ENCODE peak calls at places on chromosome 14, in eight cellular contexts. M is bronchial epithelial cell, T is fibroblast of lung, W is heart left ventricle, I is fibroblast of pulmonary artery, R is psoas muscle, V is tibial artery, L is WERI-Rb-1. C is an unnamed sample.

GRCh38 chr14:99012703-99013102 is 259.3 kb downstream of the BCL11B start:
- DNase-seq in M (no peak), T (no peak), W (no peak), I (no peak), R (no peak), V (no peak), L (no peak), C (no peak)

GRCh38 chr14:104788533-104788818 is 7.1 kb downstream of the AKT1 start:
- DNase-seq in M (no peak), T (no peak), W (no peak), I (no peak), R (no peak), V (no peak), L (no peak), C (no peak)

GRCh38 chr14:91369628-91370445 is 47.8 kb downstream of the CCDC88C start:
- DNase-seq in M (peak; percentile 55), T (peak; percentile 67), W (no peak), I (no peak), R (no peak), V (no peak), L (peak; percentile 86), C (no peak)

GRCh38 chr14:104683653-104684448 is 5.6 kb upstream of the INF2 start:
- DNase-seq in M (no peak), T (no peak), W (peak; percentile 15), I (no peak), R (peak; percentile 48), V (no peak), L (no peak), C (no peak)

GRCh38 chr14:58297762-58298476 is 436 bp upstream of the ARID4A start:
- DNase-seq in M (peak; percentile 100), T (peak; percentile 100), W (peak; percentile 99), I (peak; percentile 100), R (peak; percentile 99), V (peak; percentile 97), L (peak; percentile 99), C (peak; percentile 100)

GRCh38 chr14:78175412-78175811 is 5.2 kb downstream of the NRXN3 start:
- DNase-seq in M (no peak), T (no peak), W (no peak), I (no peak), R (no peak), V (no peak), L (no peak), C (no peak)

GRCh38 chr14:38065101-38065762 is 142.5 kb upstream of the SSTR1 start:
- DNase-seq in M (no peak), T (no peak), W (no peak), I (no peak), R (no peak), V (no peak), L (no peak), C (no peak)

GRCh38 chr14:24064856-24065255 is 6.5 kb upstream of the CPNE6 start:
- DNase-seq in M (no peak), T (no peak), W (no peak), I (no peak), R (no peak), V (no peak), L (no peak), C (no peak)

GRCh38 chr14:60094306-60094897 is 2.7 kb downstream of the PCNX4 start:
- DNase-seq in M (peak; percentile 29), T (peak; percentile 44), W (no peak), I (peak; percentile 75), R (no peak), V (no peak), L (no peak), C (no peak)

GRCh38 chr14:69059658-69060648 is 80.9 kb upstream of the ACTN1 start:
- DNase-seq in M (peak; percentile 71), T (peak; percentile 93), W (peak; percentile 56), I (peak; percentile 96), R (no peak), V (peak; percentile 67), L (no peak), C (peak; percentile 74)
- TF ChIP-seq CTCF in M (no peak), T (no peak), W (no peak), I (peak; percentile 21), R (no peak), V (no peak), L (no peak), C (no peak)

GRCh38 chr14:103205541-103205906 is 82.3 kb downstream of the TNFAIP2 start:
- DNase-seq in M (no peak), T (no peak), W (no peak), I (no peak), R (no peak), V (no peak), L (no peak), C (no peak)

GRCh38 chr14:103207404-103208072 is 84.3 kb downstream of the TNFAIP2 start:
- DNase-seq in M (no peak), T (no peak), W (no peak), I (peak; percentile 8), R (peak; percentile 76), V (no peak), L (no peak), C (no peak)

GRCh38 chr14:103206023-103206481 is 82.8 kb downstream of the TNFAIP2 start:
- DNase-seq in M (no peak), T (no peak), W (no peak), I (no peak), R (no peak), V (no peak), L (no peak), C (no peak)

GRCh38 chr14:103207038-103207403 is 83.8 kb downstream of the TNFAIP2 start:
- DNase-seq in M (no peak), T (peak; percentile 20), W (peak; percentile 82), I (peak; percentile 14), R (peak; percentile 94), V (peak; percentile 91), L (no peak), C (no peak)

DNA sequence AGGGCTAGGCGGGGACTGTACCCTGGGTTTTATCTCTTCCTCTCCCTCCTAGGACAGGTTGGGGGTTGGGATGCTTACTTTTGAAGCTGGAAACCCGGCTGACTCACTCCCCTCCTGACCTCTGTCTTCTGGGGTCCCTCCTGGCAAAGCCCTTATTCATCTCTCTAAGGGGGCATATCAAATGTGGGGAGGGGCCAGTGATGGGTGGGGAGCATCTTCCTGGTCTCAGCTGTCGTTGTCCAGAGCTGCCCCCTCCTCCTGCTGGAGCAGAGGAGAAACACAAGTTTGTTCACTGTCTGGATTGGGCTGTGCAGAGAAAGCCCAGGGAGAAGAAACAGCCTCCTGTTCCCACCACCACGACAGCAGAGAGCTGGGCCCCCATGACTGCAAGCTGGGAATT is 85.8 kb downstream of the TNFAIP2 start:
- DNase-seq in M (no peak), T (no peak), W (no peak), I (no peak), R (no peak), V (no peak), L (no peak), C (no peak)
- H3K4me3 ChIP-seq in M (no peak overlapping the region), T (peak overlapping the region; percentile 32), W (no peak overlapping the region), I (no peak overlapping the region), R (peak overlapping the region; percentile 69), V (no peak overlapping the region), L (no peak overlapping the region), C (no peak overlapping the region)

GRCh38 chr14:102580552-102581110 is 11.8 kb upstream of the RCOR1 start:
- DNase-seq in M (no peak), T (no peak), W (no peak), I (no peak), R (no peak), V (no peak), L (no peak), C (no peak)
- TF ChIP-seq CTCF in M (no peak), T (no peak), W (no peak), I (no peak), R (no peak), V (no peak), L (peak; percentile 10), C (no peak)

DNA sequence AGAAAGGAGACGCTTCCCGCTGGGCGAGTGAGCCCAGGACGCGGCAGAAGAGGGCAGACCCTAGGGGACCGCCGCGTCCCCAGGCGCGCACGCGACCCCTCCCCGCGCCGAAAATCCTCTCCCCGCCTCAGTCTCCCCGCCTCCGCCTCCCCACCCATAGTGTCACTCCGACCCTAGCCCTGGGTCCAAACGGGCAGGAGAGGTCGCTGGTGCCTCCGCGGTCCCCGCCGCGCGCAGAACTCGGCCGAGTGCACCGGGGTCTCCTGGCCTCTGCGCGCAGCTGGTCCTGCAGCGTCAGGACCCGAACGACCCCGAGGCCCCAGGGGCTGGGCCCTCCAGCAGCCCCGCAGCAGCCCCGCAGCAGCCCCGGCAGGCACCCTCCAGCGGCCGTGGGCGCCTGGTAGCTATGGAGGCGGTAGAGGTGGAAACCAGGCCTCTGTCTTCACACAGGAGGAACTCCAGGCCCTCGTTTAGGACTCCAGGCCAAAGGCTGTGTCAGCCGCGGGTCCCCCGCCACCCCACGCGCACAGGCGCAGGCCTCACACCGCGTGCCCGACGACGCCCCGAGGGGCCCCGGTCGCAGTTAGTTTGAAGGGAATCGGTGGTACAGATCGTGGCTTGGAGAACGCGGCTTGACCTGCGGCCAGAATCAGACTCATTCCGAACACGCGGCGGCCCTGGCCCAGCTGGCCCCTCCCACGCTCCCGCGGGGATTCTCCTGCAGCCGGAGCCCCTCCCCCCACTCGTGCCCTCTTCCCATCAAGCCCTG is 60.0 kb upstream of the EIF5 start:
- DNase-seq in M (no peak), T (no peak), W (no peak), I (no peak), R (no peak), V (no peak), L (no peak), C (no peak)
- H3K4me3 ChIP-seq in M (no peak overlapping the region), T (no peak overlapping the region), W (peak overlapping the region; percentile 34), I (no peak overlapping the region), R (peak overlapping the region; percentile 65), V (no peak overlapping the region), L (no peak overlapping the region), C (peak overlapping the region; percentile 32)

GRCh38 chr14:43795600-43796228 is 711.4 kb downstream of the FSCB start:
- DNase-seq in M (no peak), T (peak; percentile 46), W (no peak), I (peak; percentile 56), R (no peak), V (no peak), L (no peak), C (no peak)
- TF ChIP-seq CTCF in M (no peak), T (peak; percentile 37), W (no peak), I (peak; percentile 49), R (no peak), V (no peak), L (no peak), C (peak; percentile 17)

C was measured in astrocyte of the cerebellum.